ENCODE peak calls at places on chromosomes 12 and 14, in six cellular contexts. W is adrenal gland; O is mucosa of descending colon; N is HCT116; G is CD8-positive, alpha-beta memory T cell; R is astrocyte. D is an unnamed sample. For H3K36me3 and H3K9me3, the result is how much of the 10 kb centered on the place peaks cover.

GRCh38 chr12:120290541-120291312 is 976 bp downstream of the RNU4-2 start:
- DNase-seq in R (peak), G (peak), O (peak), W (peak), N (no peak), D (peak)

GRCh38 chr12:112408621-112409020 is 784 bp downstream of the RPL6 start:
- DNase-seq in O (no peak), W (no peak), N (no peak), R (no peak), G (peak), D (no peak)

GRCh38 chr12:62128186-62128965 is 131.8 kb upstream of the USP15 start:
- DNase-seq in R (no peak), G (no peak), W (no peak), O (no peak), N (no peak), D (no peak)

GRCh38 chr12:110249105-110249504 is 31.9 kb upstream of the ATP2A2 start:
- DNase-seq in N (no peak), W (peak), O (peak), G (no peak), R (no peak), D (no peak)

GRCh38 chr14:91056361-91056760 is 4.1 kb downstream of the RPS6KA5 start:
- DNase-seq in W (no peak), O (no peak), R (no peak), G (no peak), N (no peak), D (no peak)

GRCh38 chr14:94768521-94769412 is 1.1 kb downstream of the GSC start:
- DNase-seq in G (no peak), W (no peak), O (no peak), N (no peak), R (no peak), D (no peak)

GRCh38 chr12:67716817-67717216 is 68.3 kb downstream of the DYRK2 start:
- DNase-seq in R (peak), G (no peak), W (no peak), N (no peak), O (no peak), D (no peak)

GRCh38 chr12:51357374-51358047 is 11.0 kb upstream of the CELA1 start:
- DNase-seq in N (no peak), O (no peak), R (no peak), W (no peak), G (no peak), D (no peak)

GRCh38 chr14:32635103-32635719 is 303.5 kb upstream of the NPAS3 start:
- DNase-seq in R (peak), O (no peak), N (no peak), G (no peak), W (no peak), D (no peak)

GRCh38 chr12:28035483-28035882 is 63.0 kb upstream of the PTHLH start:
- DNase-seq in G (no peak), W (no peak), N (no peak), O (no peak), R (peak), D (no peak)

GRCh38 chr14:53879747-53880146 is 76.9 kb downstream of the BMP4 start:
- DNase-seq in R (no peak), W (no peak), N (no peak), O (no peak), G (no peak), D (no peak)

GRCh38 chr12:49515266-49515665 is 23.6 kb upstream of the KCNH3 start:
- DNase-seq in N (no peak), G (no peak), W (no peak), O (no peak), R (peak), D (no peak)

GRCh38 chr12:119720349-119720748 is 52.4 kb downstream of the PRKAB1 start:
- DNase-seq in G (no peak), R (no peak), O (no peak), N (no peak), W (no peak), D (no peak)

GRCh38 chr12:44873898-44874297 is 2.2 kb downstream of the NELL2 start:
- DNase-seq in N (peak), G (no peak), R (peak), O (no peak), W (no peak), D (no peak)

GRCh38 chr12:56028511-56029165 is 7.8 kb downstream of the IKZF4 start:
- DNase-seq in W (no peak), R (no peak), G (no peak), N (no peak), O (no peak), D (no peak)
- H3K36me3 ChIP-seq in W (under half), R (under half), G (under half), N (under half), O (under half), D (under half)

GRCh38 chr12:34598851-34599529 is 576.7 kb downstream of the ALG10 start:
- DNase-seq in N (no peak), G (no peak), O (no peak), R (no peak), W (peak), D (peak)
- H3K9me3 ChIP-seq in N (under half), G (under half), O (half or more), R (under half), W (under half), D (under half)

GRCh38 chr12:124420972-124421674 is 126.2 kb downstream of the RFLNA start:
- DNase-seq in O (peak), R (no peak), W (peak), G (no peak), N (no peak), D (no peak)

GRCh38 chr12:124420041-124420765 is 125.3 kb downstream of the RFLNA start:
- DNase-seq in G (no peak), N (no peak), O (no peak), R (no peak), W (no peak), D (no peak)

GRCh38 chr12:124418791-124419190 is 123.9 kb downstream of the RFLNA start:
- DNase-seq in R (no peak), W (no peak), O (no peak), G (no peak), N (no peak), D (no peak)

GRCh38 chr12:124418156-124418555 is 123.3 kb downstream of the RFLNA start:
- DNase-seq in W (no peak), G (no peak), N (no peak), R (no peak), O (no peak), D (no peak)

GRCh38 chr12:124419292-124420040 is 124.6 kb downstream of the RFLNA start:
- DNase-seq in N (no peak), R (no peak), W (no peak), G (no peak), O (no peak), D (no peak)
- H3K36me3 ChIP-seq in N (under half), R (under half), W (under half), G (under half), O (under half), D (under half)

DNA sequence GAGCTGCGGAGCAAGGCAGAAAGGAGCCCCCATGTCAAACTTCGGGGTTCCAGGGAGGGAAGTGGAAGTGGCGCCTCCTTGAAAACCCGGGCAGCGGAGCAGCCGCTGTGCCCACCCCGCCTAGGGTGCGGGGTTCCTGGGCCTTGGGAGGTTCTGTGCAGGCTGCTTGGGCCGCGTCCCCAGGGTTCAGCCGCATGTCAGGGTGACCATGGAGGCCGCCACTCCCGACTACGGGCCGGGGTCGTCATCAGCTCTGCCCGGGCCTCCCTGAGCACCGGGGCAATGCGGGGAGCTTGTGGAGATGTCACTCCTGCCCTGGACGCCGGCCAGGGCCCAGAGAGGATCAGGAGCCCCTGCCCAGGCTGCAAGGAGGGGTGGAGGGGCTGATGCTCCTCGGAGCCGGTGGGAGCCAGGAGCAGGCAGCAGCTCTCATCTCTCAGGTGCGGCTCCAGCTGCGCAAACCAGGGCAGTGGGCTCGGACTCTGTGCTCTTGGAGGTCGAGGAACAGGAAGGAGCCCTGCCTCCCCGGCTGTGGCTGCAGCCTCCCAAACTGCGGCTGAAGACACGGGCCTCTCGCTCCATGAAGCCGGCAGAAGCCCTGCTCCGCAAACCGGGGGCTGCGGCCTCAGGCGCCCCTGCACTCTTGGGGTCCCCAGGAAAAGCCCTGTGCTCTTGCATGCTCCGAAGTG is 1286.5 kb downstream of the TMEM121 start:
- DNase-seq in R (no peak), G (no peak), N (no peak), W (no peak), O (no peak), D (no peak)
- H3K9me3 ChIP-seq in R (under half), G (under half), N (under half), W (under half), O (under half), D (under half)

GRCh38 chr12:95286713-95287112 is 69.1 kb downstream of the VEZT start:
- DNase-seq in W (no peak), G (no peak), R (peak), O (no peak), N (no peak), D (no peak)

GRCh38 chr12:95283371-95283770 is 65.8 kb downstream of the VEZT start:
- DNase-seq in R (no peak), N (no peak), W (no peak), G (no peak), O (no peak), D (no peak)

GRCh38 chr12:95279835-95280234 is 62.2 kb downstream of the VEZT start:
- DNase-seq in O (no peak), G (no peak), N (no peak), R (no peak), W (no peak), D (no peak)

GRCh38 chr12:95277139-95277538 is 59.5 kb downstream of the VEZT start:
- DNase-seq in G (no peak), O (no peak), R (peak), N (no peak), W (no peak), D (no peak)

DNA sequence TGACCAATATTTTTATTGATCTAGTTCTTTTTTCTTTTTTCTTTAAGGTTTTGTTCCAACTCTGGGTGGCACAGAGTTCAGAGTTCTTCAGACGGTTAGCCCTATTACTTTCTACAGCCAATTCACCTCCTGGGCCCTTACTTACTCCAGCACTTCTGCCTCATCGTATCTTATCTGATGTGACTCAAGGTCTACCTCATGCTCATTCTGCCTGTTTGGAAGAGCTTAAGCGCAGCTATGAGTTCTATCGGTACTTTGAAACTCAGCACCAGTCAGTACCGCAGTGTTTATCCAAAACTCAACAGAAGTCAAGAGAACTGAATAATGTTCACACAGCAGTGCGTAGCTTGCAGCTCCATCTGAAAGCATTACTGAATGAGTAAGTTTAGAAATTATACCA is 64.7 kb downstream of the VEZT start:
- DNase-seq in N (no peak), W (no peak), O (no peak), R (peak), G (no peak), D (no peak)
- H3K36me3 ChIP-seq in N (under half), W (under half), O (under half), R (under half), G (under half), D (half or more)

GRCh38 chr12:34288963-34289345 is 266.7 kb downstream of the ALG10 start:
- DNase-seq in O (no peak), N (no peak), W (peak), R (no peak), G (no peak), D (no peak)

GRCh38 chr12:34287986-34288962 is 266.0 kb downstream of the ALG10 start:
- DNase-seq in W (peak), R (no peak), O (no peak), N (no peak), G (no peak), D (no peak)

GRCh38 chr12:34286483-34286882 is 264.2 kb downstream of the ALG10 start:
- DNase-seq in G (no peak), N (no peak), R (no peak), W (no peak), O (no peak), D (no peak)

GRCh38 chr12:34286934-34287333 is 264.6 kb downstream of the ALG10 start:
- DNase-seq in W (no peak), R (no peak), O (no peak), N (no peak), G (no peak), D (no peak)

GRCh38 chr12:34287437-34287836 is 265.1 kb downstream of the ALG10 start:
- DNase-seq in W (peak), O (no peak), R (no peak), G (no peak), N (no peak), D (no peak)
- H3K9me3 ChIP-seq in W (under half), O (half or more), R (under half), G (under half), N (under half), D (under half)

GRCh38 chr12:130198026-130198662 is 35.9 kb downstream of the FZD10 start:
- DNase-seq in W (no peak), O (no peak), G (no peak), N (no peak), R (no peak), D (no peak)

GRCh38 chr12:130200445-130200844 is 38.2 kb downstream of the FZD10 start:
- DNase-seq in R (no peak), N (no peak), G (no peak), O (no peak), W (no peak), D (no peak)

GRCh38 chr12:130201037-130201436 is 38.8 kb downstream of the FZD10 start:
- DNase-seq in N (no peak), W (no peak), R (no peak), O (no peak), G (no peak), D (no peak)

GRCh38 chr12:130198663-130199060 is 36.4 kb downstream of the FZD10 start:
- DNase-seq in O (no peak), G (no peak), N (no peak), R (no peak), W (no peak), D (no peak)

GRCh38 chr12:130199536-130200390 is 37.5 kb downstream of the FZD10 start:
- DNase-seq in O (no peak), N (no peak), W (no peak), G (no peak), R (no peak), D (no peak)
- H3K36me3 ChIP-seq in O (under half), N (under half), W (under half), G (under half), R (under half), D (under half)

GRCh38 chr12:52363111-52363679 is 4.1 kb downstream of the KRT85 start:
- DNase-seq in O (no peak), G (no peak), N (no peak), R (no peak), W (no peak), D (no peak)
- H3K9me3 ChIP-seq in O (under half), G (under half), N (under half), R (under half), W (under half), D (under half)

GRCh38 chr12:6570264-6570887 is 2.3 kb upstream of the NOP2 start:
- DNase-seq in W (peak), G (no peak), N (peak), O (peak), R (no peak), D (peak)

GRCh38 chr12:6569786-6570185 is 1.7 kb upstream of the NOP2 start:
- DNase-seq in G (no peak), W (no peak), R (no peak), O (no peak), N (no peak), D (no peak)

GRCh38 chr12:6569312-6569711 is 1.2 kb upstream of the NOP2 start:
- DNase-seq in O (no peak), W (no peak), G (no peak), N (no peak), R (no peak), D (no peak)

GRCh38 chr12:6575648-6576047 is 7.6 kb upstream of the NOP2 start:
- DNase-seq in O (no peak), N (no peak), R (no peak), G (no peak), W (no peak), D (no peak)

DNA sequence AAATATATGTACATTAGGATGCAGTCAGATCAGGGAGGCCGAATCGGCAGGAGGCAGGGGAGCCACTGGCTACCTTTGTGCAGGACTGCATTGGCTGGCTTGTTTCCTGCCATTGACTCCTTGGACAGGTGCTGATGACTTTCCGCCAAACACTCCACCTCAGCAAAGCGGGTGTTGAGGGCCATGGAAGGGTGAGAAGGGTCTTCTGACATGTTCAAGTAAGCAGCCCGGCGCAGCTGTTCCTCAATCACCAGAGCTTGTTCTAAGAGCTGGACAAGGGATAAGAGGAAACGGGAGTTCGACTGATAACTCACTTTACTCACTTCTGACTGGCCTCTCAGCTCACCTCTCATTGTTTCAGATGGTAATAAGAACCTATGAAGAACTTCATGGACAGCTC is 4.9 kb upstream of the NOP2 start:
- DNase-seq in N (no peak), R (no peak), O (no peak), G (no peak), W (no peak), D (no peak)
- H3K36me3 ChIP-seq in N (half or more), R (half or more), O (under half), G (under half), W (under half), D (half or more)

D was measured in upper lobe of right lung.